ENCODE peak calls at places on chromosomes 7 and 10, in eight cellular contexts. One of them, this sample, is unnamed. For H3K4me1, the result is how much of the 10 kb centered on the place peaks cover.

GRCh38 chr10:116690356-116691078 is 51.8 kb downstream of the HSPA12A start:
- DNase-seq in mesenchymal stem cell: peak
- DNase-seq in neuronal stem cell: no peak
- DNase-seq in heart left ventricle: peak
- DNase-seq in esophagus squamous epithelium: no peak
- DNase-seq in tibial nerve: no peak
- DNase-seq in kidney: peak
- DNase-seq in neural progenitor cell: peak
- DNase-seq in this sample: no peak

GRCh38 chr7:138553805-138554204 is 93.7 kb downstream of the TRIM24 start:
- DNase-seq in mesenchymal stem cell: no peak
- DNase-seq in neuronal stem cell: no peak
- DNase-seq in heart left ventricle: no peak
- DNase-seq in esophagus squamous epithelium: no peak
- DNase-seq in tibial nerve: no peak
- DNase-seq in kidney: no peak
- DNase-seq in neural progenitor cell: no peak
- DNase-seq in this sample: no peak

GRCh38 chr10:129767751-129768150 is 196.3 kb downstream of the EBF3 start:
- DNase-seq in mesenchymal stem cell: no peak
- DNase-seq in neuronal stem cell: no peak
- DNase-seq in heart left ventricle: peak
- DNase-seq in esophagus squamous epithelium: no peak
- DNase-seq in tibial nerve: no peak
- DNase-seq in kidney: peak
- DNase-seq in neural progenitor cell: no peak
- DNase-seq in this sample: peak

GRCh38 chr10:62127975-62128374 is 140.7 kb downstream of the RTKN2 start:
- DNase-seq in mesenchymal stem cell: no peak
- DNase-seq in neuronal stem cell: no peak
- DNase-seq in heart left ventricle: no peak
- DNase-seq in esophagus squamous epithelium: no peak
- DNase-seq in tibial nerve: no peak
- DNase-seq in kidney: no peak
- DNase-seq in neural progenitor cell: no peak
- DNase-seq in this sample: no peak

GRCh38 chr7:140122975-140123374 is 53.8 kb downstream of the KDM7A start:
- DNase-seq in mesenchymal stem cell: no peak
- DNase-seq in neuronal stem cell: no peak
- DNase-seq in heart left ventricle: no peak
- DNase-seq in esophagus squamous epithelium: no peak
- DNase-seq in tibial nerve: no peak
- DNase-seq in kidney: no peak
- DNase-seq in neural progenitor cell: no peak
- DNase-seq in this sample: no peak

GRCh38 chr7:76352193-76352592 is 6.6 kb downstream of the YWHAG start:
- DNase-seq in mesenchymal stem cell: peak
- DNase-seq in neuronal stem cell: no peak
- DNase-seq in heart left ventricle: no peak
- DNase-seq in esophagus squamous epithelium: no peak
- DNase-seq in tibial nerve: no peak
- DNase-seq in kidney: no peak
- DNase-seq in neural progenitor cell: no peak
- DNase-seq in this sample: no peak

GRCh38 chr10:66980276-66980675 is 54.4 kb downstream of the LRRTM3 start:
- DNase-seq in mesenchymal stem cell: no peak
- DNase-seq in neuronal stem cell: no peak
- DNase-seq in heart left ventricle: no peak
- DNase-seq in esophagus squamous epithelium: no peak
- DNase-seq in tibial nerve: no peak
- DNase-seq in kidney: no peak
- DNase-seq in neural progenitor cell: no peak
- DNase-seq in this sample: no peak

GRCh38 chr10:114362831-114363355 is 41.4 kb downstream of the AFAP1L2 start:
- DNase-seq in mesenchymal stem cell: no peak
- DNase-seq in neuronal stem cell: no peak
- DNase-seq in heart left ventricle: no peak
- DNase-seq in esophagus squamous epithelium: no peak
- DNase-seq in tibial nerve: no peak
- DNase-seq in kidney: no peak
- DNase-seq in neural progenitor cell: no peak
- DNase-seq in this sample: no peak

GRCh38 chr10:8975535-8975934 is 921.0 kb downstream of the GATA3 start:
- DNase-seq in mesenchymal stem cell: no peak
- DNase-seq in neuronal stem cell: no peak
- DNase-seq in heart left ventricle: no peak
- DNase-seq in esophagus squamous epithelium: no peak
- DNase-seq in tibial nerve: no peak
- DNase-seq in kidney: no peak
- DNase-seq in neural progenitor cell: no peak
- DNase-seq in this sample: no peak

GRCh38 chr7:24882989-24883631 is 96.9 kb downstream of the OSBPL3 start:
- DNase-seq in mesenchymal stem cell: peak
- DNase-seq in neuronal stem cell: no peak
- DNase-seq in heart left ventricle: peak
- DNase-seq in esophagus squamous epithelium: no peak
- DNase-seq in tibial nerve: peak
- DNase-seq in kidney: no peak
- DNase-seq in neural progenitor cell: no peak
- DNase-seq in this sample: no peak

GRCh38 chr7:157004839-157005455 is 5.5 kb downstream of the MNX1 start:
- DNase-seq in mesenchymal stem cell: no peak
- DNase-seq in neuronal stem cell: no peak
- DNase-seq in heart left ventricle: no peak
- DNase-seq in esophagus squamous epithelium: no peak
- DNase-seq in tibial nerve: no peak
- DNase-seq in kidney: no peak
- DNase-seq in neural progenitor cell: no peak
- DNase-seq in this sample: no peak

GRCh38 chr7:111098011-111098925 is 7.3 kb downstream of the LRRN3 start:
- DNase-seq in mesenchymal stem cell: peak
- DNase-seq in neuronal stem cell: no peak
- DNase-seq in heart left ventricle: peak
- DNase-seq in esophagus squamous epithelium: no peak
- DNase-seq in tibial nerve: no peak
- DNase-seq in kidney: no peak
- DNase-seq in neural progenitor cell: peak
- DNase-seq in this sample: no peak

GRCh38 chr7:24576171-24577052 is 3.2 kb downstream of the PALS2 start:
- DNase-seq in mesenchymal stem cell: peak
- DNase-seq in neuronal stem cell: peak
- DNase-seq in heart left ventricle: no peak
- DNase-seq in esophagus squamous epithelium: no peak
- DNase-seq in tibial nerve: no peak
- DNase-seq in kidney: no peak
- DNase-seq in neural progenitor cell: peak
- DNase-seq in this sample: no peak

GRCh38 chr10:71088054-71088453 is 124.3 kb upstream of the UNC5B start:
- DNase-seq in mesenchymal stem cell: no peak
- DNase-seq in neuronal stem cell: no peak
- DNase-seq in heart left ventricle: no peak
- DNase-seq in esophagus squamous epithelium: no peak
- DNase-seq in tibial nerve: no peak
- DNase-seq in kidney: no peak
- DNase-seq in neural progenitor cell: no peak
- DNase-seq in this sample: no peak

DNA sequence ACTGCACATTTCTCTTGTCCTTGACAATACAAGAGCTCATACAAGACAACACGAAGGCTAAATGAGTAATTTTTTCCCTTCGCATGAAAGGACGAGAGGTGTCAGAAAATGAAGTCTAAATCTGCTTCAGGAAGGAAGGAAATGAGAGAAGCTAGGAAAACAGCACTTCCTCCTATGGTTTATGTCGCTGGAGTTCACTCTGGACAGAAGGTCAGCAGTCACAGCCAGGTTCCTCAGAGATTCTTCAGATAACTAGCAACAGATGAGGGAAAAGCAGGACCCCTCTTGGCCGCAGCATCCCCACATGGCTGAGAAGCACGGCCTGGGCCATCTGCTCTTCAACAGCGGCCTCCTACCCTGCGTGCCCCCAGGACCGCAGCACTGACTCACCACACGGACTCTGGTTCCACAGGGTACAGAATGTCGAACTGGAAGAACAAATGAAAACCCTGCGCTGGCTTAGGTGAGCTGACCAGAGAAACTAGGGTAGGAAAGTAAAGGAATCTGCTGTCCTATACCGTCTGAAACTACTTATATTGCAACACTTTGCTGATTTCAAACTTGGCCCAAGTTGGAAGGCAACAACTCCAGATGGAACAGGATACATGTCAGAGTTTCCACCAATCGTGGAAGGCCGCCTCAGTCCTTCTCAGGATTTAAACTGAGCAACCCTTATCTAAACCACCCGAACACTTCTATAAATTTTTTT is 26.3 kb downstream of the DNMBP start:
- DNase-seq in mesenchymal stem cell: peak
- DNase-seq in neuronal stem cell: no peak
- DNase-seq in heart left ventricle: peak
- DNase-seq in esophagus squamous epithelium: no peak
- DNase-seq in tibial nerve: peak
- DNase-seq in kidney: no peak
- DNase-seq in neural progenitor cell: no peak
- DNase-seq in this sample: no peak
- H3K4me3 ChIP-seq in mesenchymal stem cell: no peak
- H3K4me3 ChIP-seq in neuronal stem cell: no peak
- H3K4me3 ChIP-seq in heart left ventricle: peak
- H3K4me3 ChIP-seq in esophagus squamous epithelium: no peak
- H3K4me3 ChIP-seq in tibial nerve: no peak
- H3K4me3 ChIP-seq in kidney: no peak
- H3K4me3 ChIP-seq in neural progenitor cell: no peak
- H3K4me3 ChIP-seq in this sample: peak

DNA sequence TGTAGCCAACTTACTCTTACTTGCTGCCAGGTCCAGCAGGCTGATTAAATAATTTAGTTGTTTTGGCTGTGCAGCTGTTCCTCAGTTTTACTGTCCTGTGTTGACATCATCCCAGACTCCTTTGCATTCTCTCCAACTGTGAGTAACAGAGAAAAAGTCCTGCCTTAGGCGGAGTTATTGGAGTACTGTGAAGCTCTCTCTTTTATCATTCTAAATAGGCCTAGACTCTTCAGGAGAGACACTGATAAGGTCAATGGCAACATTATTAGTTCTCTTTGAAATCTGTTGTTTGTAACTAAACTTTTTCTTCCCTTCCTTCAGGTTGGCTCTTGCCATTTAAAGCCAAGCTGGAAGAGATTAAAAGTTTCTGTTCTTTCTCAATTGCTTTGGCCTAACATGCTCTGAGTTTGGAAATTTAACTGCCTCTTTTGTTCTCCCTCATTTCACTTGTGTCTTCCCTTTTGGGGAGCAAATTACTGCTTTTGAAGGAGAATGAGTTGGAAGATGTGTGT is 215.7 kb upstream of the CSTF2T start:
- DNase-seq in mesenchymal stem cell: no peak
- DNase-seq in neuronal stem cell: no peak
- DNase-seq in heart left ventricle: no peak
- DNase-seq in esophagus squamous epithelium: no peak
- DNase-seq in tibial nerve: no peak
- DNase-seq in kidney: no peak
- DNase-seq in neural progenitor cell: no peak
- DNase-seq in this sample: no peak
- H3K4me1 ChIP-seq in mesenchymal stem cell: under half
- H3K4me1 ChIP-seq in neuronal stem cell: under half
- H3K4me1 ChIP-seq in heart left ventricle: under half
- H3K4me1 ChIP-seq in esophagus squamous epithelium: under half
- H3K4me1 ChIP-seq in tibial nerve: under half
- H3K4me1 ChIP-seq in kidney: under half
- H3K4me1 ChIP-seq in neural progenitor cell: half or more
- H3K4me1 ChIP-seq in this sample: under half

GRCh38 chr10:97332586-97333350 is 1.8 kb downstream of the FRAT2 start:
- DNase-seq in mesenchymal stem cell: peak
- DNase-seq in neuronal stem cell: peak
- DNase-seq in heart left ventricle: peak
- DNase-seq in esophagus squamous epithelium: no peak
- DNase-seq in tibial nerve: no peak
- DNase-seq in kidney: peak
- DNase-seq in neural progenitor cell: peak
- DNase-seq in this sample: no peak

GRCh38 chr10:97333601-97334369 is 744 bp downstream of the FRAT2 start:
- DNase-seq in mesenchymal stem cell: peak
- DNase-seq in neuronal stem cell: no peak
- DNase-seq in heart left ventricle: peak
- DNase-seq in esophagus squamous epithelium: no peak
- DNase-seq in tibial nerve: no peak
- DNase-seq in kidney: peak
- DNase-seq in neural progenitor cell: peak
- DNase-seq in this sample: peak

GRCh38 chr10:97333351-97333600 is 1.3 kb downstream of the FRAT2 start:
- DNase-seq in mesenchymal stem cell: peak
- DNase-seq in neuronal stem cell: no peak
- DNase-seq in heart left ventricle: no peak
- DNase-seq in esophagus squamous epithelium: no peak
- DNase-seq in tibial nerve: no peak
- DNase-seq in kidney: no peak
- DNase-seq in neural progenitor cell: peak
- DNase-seq in this sample: no peak

GRCh38 chr10:97328646-97329453 is 5.7 kb downstream of the FRAT2 start:
- DNase-seq in mesenchymal stem cell: no peak
- DNase-seq in neuronal stem cell: no peak
- DNase-seq in heart left ventricle: no peak
- DNase-seq in esophagus squamous epithelium: no peak
- DNase-seq in tibial nerve: no peak
- DNase-seq in kidney: peak
- DNase-seq in neural progenitor cell: no peak
- DNase-seq in this sample: no peak

DNA sequence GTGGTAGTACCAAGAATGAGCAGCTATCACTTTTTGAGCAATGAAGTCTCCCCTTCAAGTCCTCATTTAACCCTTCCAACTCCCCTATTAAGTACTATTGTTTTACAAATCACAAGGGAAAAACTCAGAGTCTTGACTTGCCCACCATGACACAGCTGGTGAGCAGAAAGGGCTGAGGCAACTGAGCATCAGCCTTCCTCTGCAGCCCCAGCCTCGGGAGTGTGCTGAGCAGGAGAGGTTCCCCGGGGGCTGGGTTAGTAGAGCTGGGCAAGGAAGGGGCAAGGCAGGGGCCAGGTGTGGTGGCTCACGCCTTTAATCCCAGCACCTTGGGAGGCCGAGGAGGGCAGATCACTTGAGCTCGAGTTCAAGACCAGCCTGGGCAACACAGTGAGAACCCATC is 3.2 kb downstream of the FRAT2 start:
- DNase-seq in mesenchymal stem cell: no peak
- DNase-seq in neuronal stem cell: no peak
- DNase-seq in heart left ventricle: no peak
- DNase-seq in esophagus squamous epithelium: no peak
- DNase-seq in tibial nerve: no peak
- DNase-seq in kidney: peak
- DNase-seq in neural progenitor cell: no peak
- DNase-seq in this sample: no peak
- H3K4me3 ChIP-seq in mesenchymal stem cell: no peak
- H3K4me3 ChIP-seq in neuronal stem cell: no peak
- H3K4me3 ChIP-seq in heart left ventricle: peak
- H3K4me3 ChIP-seq in esophagus squamous epithelium: no peak
- H3K4me3 ChIP-seq in tibial nerve: no peak
- H3K4me3 ChIP-seq in kidney: no peak
- H3K4me3 ChIP-seq in neural progenitor cell: peak
- H3K4me3 ChIP-seq in this sample: peak

DNA sequence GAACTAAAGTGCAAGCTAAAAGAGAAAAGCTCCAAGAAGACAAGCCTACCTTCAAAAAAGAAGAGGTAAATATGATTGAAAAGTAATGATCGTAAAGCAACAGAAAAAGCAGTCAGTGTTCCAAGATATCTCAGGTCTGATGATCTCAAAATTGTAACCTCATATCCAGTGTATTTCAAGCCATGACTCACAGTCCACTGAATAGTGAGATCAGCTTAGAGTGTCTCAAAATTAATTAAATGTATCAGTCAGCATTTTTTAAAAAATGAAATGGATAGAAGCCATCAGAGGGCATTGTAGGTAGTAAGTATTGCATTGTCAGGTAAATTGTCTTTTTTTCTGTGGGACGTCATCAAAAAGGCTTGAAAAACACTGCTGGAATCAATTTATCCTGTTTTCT is 50.6 kb upstream of the AGBL3 start:
- DNase-seq in mesenchymal stem cell: no peak
- DNase-seq in neuronal stem cell: no peak
- DNase-seq in heart left ventricle: no peak
- DNase-seq in esophagus squamous epithelium: no peak
- DNase-seq in tibial nerve: no peak
- DNase-seq in kidney: no peak
- DNase-seq in neural progenitor cell: no peak
- DNase-seq in this sample: no peak
- H3K4me1 ChIP-seq in mesenchymal stem cell: under half
- H3K4me1 ChIP-seq in neuronal stem cell: under half
- H3K4me1 ChIP-seq in heart left ventricle: under half
- H3K4me1 ChIP-seq in esophagus squamous epithelium: under half
- H3K4me1 ChIP-seq in tibial nerve: under half
- H3K4me1 ChIP-seq in kidney: under half
- H3K4me1 ChIP-seq in neural progenitor cell: under half
- H3K4me1 ChIP-seq in this sample: under half